ENCODE peak calls at places on chromosomes 12 and 14, in six cellular contexts. O is HFFc6; V is stimulated activated CD4-positive, alpha-beta T cell treated with anti-CD3 and anti-CD28 coated beads, Interleukin-4, amount 100 ng/mL, for 48 hours; A is kidney glomerular epithelial cell; T is HS-5; C is endothelial cell. S is an unnamed sample.
A peak's percentile ranks its signal among the peaks of the same experiment; 100 is the strongest.

GRCh38 chr14:98785578-98785977 is 486.4 kb downstream of the BCL11B start:
- DNase-seq in O (no peak), V (no peak), A (no peak), T (no peak), C (no peak), S (no peak)

GRCh38 chr14:94267352-94267751 is 25.7 kb downstream of the SERPINA10 start:
- DNase-seq in O (no peak), V (no peak), A (no peak), T (no peak), C (no peak), S (no peak)

GRCh38 chr14:81464253-81465001 is 64.3 kb upstream of the STON2 start:
- DNase-seq in O (peak; percentile 62), V (no peak), A (peak; percentile 74), T (peak; percentile 37), C (peak; percentile 70), S (peak; percentile 22)

GRCh38 chr14:61586539-61587396 is 108.5 kb upstream of the HIF1A start:
- DNase-seq in O (no peak), V (no peak), A (no peak), T (peak; percentile 67), C (no peak), S (no peak)

GRCh38 chr12:49871263-49871561 is 28.3 kb upstream of the BCDIN3D start:
- DNase-seq in O (no peak), V (no peak), A (no peak), T (no peak), C (no peak), S (no peak)

GRCh38 chr12:12523229-12523628 is 39.4 kb downstream of the DUSP16 start:
- DNase-seq in O (no peak), V (no peak), A (no peak), T (no peak), C (no peak), S (no peak)

GRCh38 chr12:43038991-43039390 is 449.4 kb upstream of the PRICKLE1 start:
- DNase-seq in O (no peak), V (no peak), A (no peak), T (no peak), C (no peak), S (no peak)

GRCh38 chr12:117433878-117434277 is 72.5 kb upstream of the NOS1 start:
- DNase-seq in O (no peak), V (no peak), A (no peak), T (no peak), C (no peak), S (no peak)

GRCh38 chr12:482061-482460 is 22.3 kb downstream of the B4GALNT3 start:
- DNase-seq in O (no peak), V (no peak), A (no peak), T (no peak), C (no peak), S (no peak)

GRCh38 chr14:53528114-53528513 is 375.0 kb upstream of the DDHD1 start:
- DNase-seq in O (no peak), V (no peak), A (no peak), T (no peak), C (no peak), S (no peak)

GRCh38 chr12:18782827-18783226 is 44.9 kb downstream of the CAPZA3 start:
- DNase-seq in O (no peak), V (no peak), A (no peak), T (no peak), C (no peak), S (no peak)

GRCh38 chr12:3243376-3244084 is 166.4 kb downstream of the TSPAN9 start:
- DNase-seq in O (no peak), V (no peak), A (no peak), T (no peak), C (no peak), S (no peak)

GRCh38 chr12:118746176-118746575 is 235.2 kb upstream of the SRRM4 start:
- DNase-seq in O (no peak), V (no peak), A (no peak), T (no peak), C (no peak), S (no peak)

GRCh38 chr14:88476375-88476774 is 78.4 kb downstream of the PTPN21 start:
- DNase-seq in O (peak; percentile 76), V (no peak), A (no peak), T (no peak), C (no peak), S (no peak)

GRCh38 chr14:95056476-95056875 is 100.9 kb downstream of the DICER1 start:
- DNase-seq in O (no peak), V (no peak), A (no peak), T (no peak), C (no peak), S (no peak)

GRCh38 chr12:9920451-9920850 is 11.7 kb downstream of the CLEC2A start:
- DNase-seq in O (no peak), V (no peak), A (no peak), T (no peak), C (no peak), S (no peak)

GRCh38 chr12:125263385-125263784 is 198.2 kb downstream of the AACS start:
- DNase-seq in O (no peak), V (no peak), A (no peak), T (no peak), C (no peak), S (no peak)

GRCh38 chr14:69928111-69928523 is 48.9 kb downstream of the SMOC1 start:
- DNase-seq in O (no peak), V (no peak), A (no peak), T (no peak), C (no peak), S (no peak)

GRCh38 chr12:57116580-57117281 is 5.6 kb upstream of the STAT6 start:
- DNase-seq in O (no peak), V (no peak), A (no peak), T (no peak), C (no peak), S (no peak)

GRCh38 chr14:81728447-81728846 is 194.8 kb upstream of the SEL1L start:
- DNase-seq in O (no peak), V (no peak), A (peak; percentile 11), T (no peak), C (no peak), S (no peak)

GRCh38 chr12:30599631-30600030 is 96.0 kb downstream of the IPO8 start:
- DNase-seq in O (no peak), V (no peak), A (no peak), T (no peak), C (no peak), S (no peak)

GRCh38 chr14:49992901-49993335 is 100.0 kb downstream of the ARF6 start:
- DNase-seq in O (peak; percentile 90), V (no peak), A (peak; percentile 40), T (no peak), C (no peak), S (peak; percentile 85)

GRCh38 chr12:96195845-96196451 is 1.8 kb downstream of the ELK3 start:
- DNase-seq in O (peak; percentile 69), V (no peak), A (peak; percentile 59), T (peak; percentile 49), C (no peak), S (peak; percentile 73)

GRCh38 chr12:132172619-132173018 is 28.4 kb downstream of the NOC4L start:
- DNase-seq in O (no peak), V (no peak), A (no peak), T (no peak), C (no peak), S (no peak)

GRCh38 chr14:77158175-77158908 is 16.8 kb upstream of the ZDHHC22 start:
- DNase-seq in O (peak; percentile 57), V (no peak), A (peak; percentile 33), T (no peak), C (no peak), S (no peak)

GRCh38 chr12:101670007-101670671 is 27.3 kb upstream of the CHPT1 start:
- DNase-seq in O (peak; percentile 61), V (no peak), A (no peak), T (no peak), C (peak; percentile 42), S (no peak)

GRCh38 chr12:120999191-121000120 is 16.8 kb downstream of the C12orf43 start:
- DNase-seq in O (no peak), V (no peak), A (no peak), T (no peak), C (no peak), S (no peak)

S was measured in RCC 7860.